ENCODE peak calls at places on chromosomes 2 and 18, in four cellular contexts. Y, R, A and G are unnamed samples.

GRCh38 chr2:120661551-120661950 is 74.1 kb upstream of the GLI2 start:
- DNase-seq in Y (peak; percentile 67), R (no peak), A (peak; percentile 68), G (no peak)

GRCh38 chr2:96828874-96829273 is 12.8 kb downstream of the CNNM3 start:
- DNase-seq in Y (no peak), R (no peak), A (no peak), G (no peak)

GRCh38 chr2:96866986-96867755 is 2.7 kb downstream of the SEMA4C start:
- DNase-seq in Y (no peak), R (no peak), A (no peak), G (no peak)

GRCh38 chr2:7497223-7497622 is 580.0 kb downstream of the RNF144A start:
- DNase-seq in Y (no peak), R (peak; percentile 37), A (no peak), G (no peak)

GRCh38 chr2:2229898-2230817 is 100.9 kb downstream of the MYT1L start:
- DNase-seq in Y (no peak), R (no peak), A (no peak), G (no peak)

GRCh38 chr2:167784071-167784400 is 463.4 kb downstream of the STK39 start:
- DNase-seq in Y (no peak), R (no peak), A (no peak), G (no peak)

GRCh38 chr2:239393941-239394340 is 6.9 kb downstream of the HDAC4 start:
- DNase-seq in Y (no peak), R (no peak), A (peak; percentile 23), G (no peak)

GRCh38 chr2:70789304-70790078 is 952 bp downstream of the FIGLA start:
- DNase-seq in Y (peak; percentile 72), R (peak; percentile 59), A (peak; percentile 68), G (peak; percentile 82)

GRCh38 chr2:199464614-199465352 is 7.0 kb upstream of the SATB2 start:
- DNase-seq in Y (no peak), R (no peak), A (no peak), G (no peak)

GRCh38 chr2:96205888-96206287 is 2.7 kb downstream of the STARD7 start:
- DNase-seq in Y (no peak), R (no peak), A (peak; percentile 46), G (no peak)

GRCh38 chr2:47805850-47806249 is 22.9 kb downstream of the MSH6 start:
- DNase-seq in Y (no peak), R (no peak), A (no peak), G (no peak)

GRCh38 chr2:220586980-220587549 is 959.6 kb downstream of the SLC4A3 start:
- DNase-seq in Y (no peak), R (no peak), A (peak; percentile 60), G (no peak)

GRCh38 chr18:44909191-44909719 is 228.6 kb downstream of the SETBP1 start:
- DNase-seq in Y (no peak), R (peak; percentile 93), A (peak; percentile 23), G (peak; percentile 45)

GRCh38 chr18:78971511-78972245 is 7.9 kb upstream of the SALL3 start:
- DNase-seq in Y (no peak), R (no peak), A (no peak), G (no peak)

GRCh38 chr18:56221195-56222065 is 417.0 kb downstream of the TXNL1 start:
- DNase-seq in Y (no peak), R (no peak), A (no peak), G (no peak)

GRCh38 chr2:232781765-232782164 is 5.4 kb upstream of the KCNJ13 start:
- DNase-seq in Y (no peak), R (peak; percentile 18), A (peak; percentile 29), G (peak; percentile 56)

GRCh38 chr18:8657873-8658521 is 47.4 kb upstream of the MTCL1 start:
- DNase-seq in Y (no peak), R (no peak), A (peak; percentile 50), G (no peak)

GRCh38 chr2:239945751-239946569 is 79.2 kb downstream of the NDUFA10 start:
- DNase-seq in Y (no peak), R (no peak), A (no peak), G (no peak)

GRCh38 chr2:128306081-128306930 is 12.4 kb downstream of the HS6ST1 start:
- DNase-seq in Y (no peak), R (peak; percentile 2), A (peak; percentile 92), G (no peak)

GRCh38 chr18:2572892-2573291 is 1.5 kb downstream of the NDC80 start:
- DNase-seq in Y (no peak), R (no peak), A (peak; percentile 32), G (no peak)

GRCh38 chr2:231931481-231931915 is 5.3 kb upstream of the NPPC start:
- DNase-seq in Y (no peak), R (no peak), A (no peak), G (no peak)

GRCh38 chr2:105409717-105410116 is 10.9 kb upstream of the FHL2 start:
- DNase-seq in Y (no peak), R (no peak), A (peak; percentile 96), G (no peak)

GRCh38 chr18:63271881-63272299 is 47.7 kb downstream of the BCL2 start:
- DNase-seq in Y (no peak), R (no peak), A (peak; percentile 23), G (no peak)

GRCh38 chr2:174836345-174836999 is 72.2 kb upstream of the CHRNA1 start:
- DNase-seq in Y (no peak), R (no peak), A (peak; percentile 95), G (no peak)

GRCh38 chr18:37577051-37577611 is 11.5 kb upstream of the CELF4 start:
- DNase-seq in Y (no peak), R (no peak), A (peak; percentile 71), G (no peak)

GRCh38 chr18:5543036-5543671 is 643 bp downstream of the EPB41L3 start:
- DNase-seq in Y (peak; percentile 21), R (no peak), A (no peak), G (peak; percentile 31)

GRCh38 chr2:33059452-33060156 is 112.9 kb downstream of the LTBP1 start:
- DNase-seq in Y (no peak), R (no peak), A (peak; percentile 3), G (no peak)

GRCh38 chr2:204299766-204300165 is 245.5 kb upstream of the PARD3B start:
- DNase-seq in Y (no peak), R (no peak), A (no peak), G (no peak)

GRCh38 chr2:154158101-154158500 is 286.4 kb downstream of the GALNT13 start:
- DNase-seq in Y (no peak), R (no peak), A (no peak), G (no peak)

GRCh38 chr2:204982303-204982702 is 437.0 kb downstream of the PARD3B start:
- DNase-seq in Y (no peak), R (no peak), A (peak; percentile 7), G (no peak)

GRCh38 chr2:113114224-113114945 is 13.0 kb upstream of the IL1RN start:
- DNase-seq in Y (no peak), R (no peak), A (no peak), G (no peak)

GRCh38 chr18:26406854-26407517 is 141.4 kb downstream of the KCTD1 start:
- DNase-seq in Y (no peak), R (no peak), A (no peak), G (no peak)

GRCh38 chr2:197615033-197615652 is 60.2 kb downstream of the RFTN2 start:
- DNase-seq in Y (no peak), R (peak; percentile 47), A (no peak), G (no peak)

GRCh38 chr2:187349328-187349944 is 98.6 kb downstream of the CALCRL start:
- DNase-seq in Y (no peak), R (no peak), A (peak; percentile 70), G (no peak)

GRCh38 chr2:132978840-132979239 is 308.8 kb upstream of the LYPD1 start:
- DNase-seq in Y (no peak), R (no peak), A (no peak), G (no peak)

GRCh38 chr2:155431004-155431507 is 732.6 kb downstream of the KCNJ3 start:
- DNase-seq in Y (no peak), R (no peak), A (no peak), G (no peak)

GRCh38 chr18:37305084-37305483 is 260.5 kb downstream of the CELF4 start:
- DNase-seq in Y (no peak), R (no peak), A (no peak), G (no peak)

GRCh38 chr2:159518321-159519005 is 97.9 kb downstream of the BAZ2B start:
- DNase-seq in Y (no peak), R (no peak), A (no peak), G (no peak)

GRCh38 chr2:159515482-159515881 is 100.9 kb downstream of the BAZ2B start:
- DNase-seq in Y (no peak), R (peak; percentile 19), A (no peak), G (no peak)

GRCh38 chr2:159521272-159521671 is 95.1 kb downstream of the BAZ2B start:
- DNase-seq in Y (no peak), R (no peak), A (peak; percentile 13), G (no peak)

GRCh38 chr2:159513745-159514144 is 102.6 kb downstream of the BAZ2B start:
- DNase-seq in Y (no peak), R (no peak), A (no peak), G (no peak)

GRCh38 chr2:159516241-159516758 is 100.0 kb downstream of the BAZ2B start:
- DNase-seq in Y (no peak), R (peak; percentile 88), A (peak; percentile 38), G (peak; percentile 36)
- TF ChIP-seq CTCF in Y (no peak), R (peak; percentile 27), A (no peak), G (no peak)

GRCh38 chr2:35114765-35115164 is 1240.8 kb upstream of the CRIM1 start:
- DNase-seq in Y (no peak), R (peak; percentile 60), A (no peak), G (no peak)
- TF ChIP-seq CTCF in Y (peak; percentile 44), R (peak; percentile 68), A (no peak), G (no peak)

GRCh38 chr18:66553824-66554223 is 50.1 kb downstream of the CDH19 start:
- DNase-seq in Y (no peak), R (no peak), A (peak; percentile 12), G (no peak)

GRCh38 chr18:66548747-66549146 is 55.1 kb downstream of the CDH19 start:
- DNase-seq in Y (no peak), R (no peak), A (peak; percentile 2), G (no peak)
- TF ChIP-seq CTCF in Y (peak; percentile 29), R (peak; percentile 7), A (no peak), G (no peak)

GRCh38 chr2:74119324-74119723 is 28.4 kb downstream of the BOLA3 start:
- DNase-seq in Y (no peak), R (peak; percentile 10), A (peak; percentile 25), G (no peak)
- TF ChIP-seq CTCF in Y (no peak), R (peak; percentile 19), A (no peak), G (no peak)

GRCh38 chr2:46047280-46047679 is 249.9 kb upstream of the EPAS1 start:
- DNase-seq in Y (no peak), R (no peak), A (no peak), G (no peak)

GRCh38 chr2:46053502-46054094 is 243.6 kb upstream of the EPAS1 start:
- DNase-seq in Y (no peak), R (no peak), A (no peak), G (no peak)

GRCh38 chr2:46051103-46051502 is 246.1 kb upstream of the EPAS1 start:
- DNase-seq in Y (no peak), R (no peak), A (no peak), G (no peak)

GRCh38 chr2:46050027-46050426 is 247.2 kb upstream of the EPAS1 start:
- DNase-seq in Y (no peak), R (no peak), A (no peak), G (no peak)

DNA sequence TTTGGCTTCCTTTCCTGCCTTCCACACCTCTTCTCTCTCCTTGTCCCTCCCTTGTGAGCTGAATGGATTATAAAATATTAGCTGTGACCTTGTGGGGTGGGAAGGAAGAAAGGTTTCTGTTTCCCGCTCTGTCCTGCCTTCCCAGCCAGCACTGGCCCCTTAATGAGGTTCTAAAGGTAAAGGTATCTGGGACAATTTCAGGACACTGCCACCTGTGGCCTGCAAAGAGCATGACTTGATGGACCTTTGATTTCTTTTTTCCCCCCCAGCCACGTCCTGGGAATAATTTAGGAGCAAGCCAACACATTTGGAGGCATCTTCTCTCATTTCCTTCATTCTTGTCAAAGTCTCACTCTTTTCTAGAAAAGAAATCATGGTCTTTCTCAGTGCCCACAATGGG is 246.7 kb upstream of the EPAS1 start:
- DNase-seq in Y (no peak), R (no peak), A (no peak), G (no peak)
- TF ChIP-seq CTCF in Y (peak; percentile 24), R (peak; percentile 15), A (no peak), G (no peak)